ENCODE peak calls at places on chromosomes 4 and X, in five cellular contexts. Z is mesendoderm, N is IMR-90, I is H1, K is neuronal stem cell. Y is an unnamed sample.

GRCh38 chr4:30269850-30270249 is 450.3 kb upstream of the PCDH7 start:
- DNase-seq in N (no peak), K (no peak), I (no peak), Z (peak; percentile 31), Y (no peak)

GRCh38 chrX:15468036-15468435 is 25.1 kb downstream of the PIR start:
- DNase-seq in N (peak; percentile 67), Z (peak; percentile 20), I (no peak), K (no peak), Y (peak; percentile 46)

GRCh38 chr4:158172558-158173258 is at the start of gene GASK1B:
- DNase-seq in Z (peak; percentile 74), K (peak; percentile 21), I (no peak), N (peak; percentile 64), Y (peak; percentile 72)

GRCh38 chr4:27123050-27123768 is 262.6 kb downstream of the STIM2 start:
- DNase-seq in I (peak; percentile 69), Z (peak; percentile 94), N (no peak), K (peak; percentile 47), Y (no peak)

GRCh38 chr4:94961420-94961819 is 203.7 kb downstream of the BMPR1B start:
- DNase-seq in N (peak; percentile 36), Z (no peak), K (no peak), I (no peak), Y (no peak)

GRCh38 chr4:187826725-187827124 is 168.8 kb upstream of the ZFP42 start:
- DNase-seq in K (no peak), I (no peak), Z (peak; percentile 41), N (no peak), Y (no peak)

GRCh38 chrX:11151799-11152591 is 40.9 kb downstream of the HCCS start:
- DNase-seq in I (no peak), N (no peak), Z (no peak), K (no peak), Y (no peak)

GRCh38 chr4:37976991-37977470 is 16.8 kb downstream of the PTTG2 start:
- DNase-seq in I (peak; percentile 67), Z (peak; percentile 92), N (peak; percentile 51), K (peak; percentile 77), Y (peak; percentile 76)

GRCh38 chr4:186829740-186830449 is 106.2 kb upstream of the FAT1 start:
- DNase-seq in Z (no peak), K (no peak), I (no peak), N (peak; percentile 98), Y (peak; percentile 92)

GRCh38 chrX:76428243-76429130 is 977 bp downstream of the MAGEE1 start:
- DNase-seq in Z (peak; percentile 11), I (no peak), N (no peak), K (no peak), Y (no peak)

GRCh38 chrX:44785652-44786051 is 58.2 kb upstream of the DUSP21 start:
- DNase-seq in I (no peak), K (no peak), Z (no peak), N (peak; percentile 90), Y (no peak)

GRCh38 chrX:81201692-81202412 is at the start of the genes HMGN5 and SH3BGRL:
- DNase-seq in N (peak; percentile 88), I (peak; percentile 23), K (peak; percentile 58), Z (peak; percentile 89), Y (peak; percentile 92)

GRCh38 chr4:42555828-42556227 is 101.1 kb downstream of the ATP8A1 start:
- DNase-seq in N (no peak), I (no peak), Z (no peak), K (no peak), Y (no peak)

GRCh38 chr4:53490965-53491622 is 100.2 kb downstream of the LNX1 start:
- DNase-seq in I (no peak), Z (peak; percentile 61), K (no peak), N (peak; percentile 93), Y (peak; percentile 82)

GRCh38 chr4:77586953-77587383 is 18.7 kb upstream of the CXCL13 start:
- DNase-seq in Z (no peak), I (no peak), K (no peak), N (no peak), Y (no peak)

GRCh38 chr4:140061194-140061593 is 92.8 kb downstream of the MAML3 start:
- DNase-seq in I (no peak), K (no peak), N (peak; percentile 79), Z (no peak), Y (peak; percentile 56)

GRCh38 chrX:150899191-150899757 is 806 bp upstream of the CD99L2 start:
- DNase-seq in N (peak; percentile 6), I (no peak), Z (peak; percentile 59), K (no peak), Y (peak; percentile 29)

GRCh38 chr4:105473340-105474109 is at the start of gene PPA2:
- DNase-seq in N (peak; percentile 89), I (peak; percentile 63), K (peak; percentile 74), Z (peak; percentile 90), Y (peak; percentile 94)

GRCh38 chr4:105472871-105473339 is 957 bp downstream of the PPA2 start:
- DNase-seq in Z (no peak), N (no peak), K (no peak), I (no peak), Y (no peak)

GRCh38 chr4:105466580-105466979 is 7.3 kb downstream of the PPA2 start:
- DNase-seq in Z (no peak), N (no peak), I (no peak), K (no peak), Y (no peak)

GRCh38 chr4:105474110-105474518 is 252 bp upstream of the PPA2 start:
- DNase-seq in Z (no peak), I (no peak), K (no peak), N (peak; percentile 77), Y (no peak)

GRCh38 chr4:105471566-105472176 is 2.2 kb downstream of the PPA2 start:
- DNase-seq in K (peak; percentile 51), N (peak; percentile 79), I (peak; percentile 27), Z (peak; percentile 87), Y (peak; percentile 83)
- H3K23ac ChIP-seq in K (no peak overlapping the region), N (peak overlapping the region; percentile 5), I (no peak overlapping the region), Z (no peak overlapping the region), Y (no peak overlapping the region)

DNA sequence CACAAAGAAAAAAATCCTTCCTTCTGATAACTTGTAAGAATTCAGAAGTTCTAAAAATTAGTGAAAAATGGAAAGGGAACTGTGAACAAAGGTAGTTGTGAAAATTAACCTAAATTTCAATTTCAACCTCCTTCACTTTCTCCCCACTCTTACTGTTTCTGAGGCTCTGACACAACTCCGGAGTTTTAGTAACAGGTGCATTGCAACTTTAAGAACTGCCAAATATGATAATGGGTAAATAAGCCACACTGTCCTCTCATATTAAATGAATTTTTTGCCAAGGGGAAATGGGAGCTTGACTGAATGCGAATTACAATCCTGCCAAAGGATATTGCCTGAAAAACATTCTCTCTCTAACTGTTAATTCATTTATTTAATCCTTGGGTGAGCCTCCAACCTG is 1.2 kb downstream of the EGF start:
- DNase-seq in N (no peak), Z (no peak), I (no peak), K (no peak), Y (no peak)
- H3K4me3 ChIP-seq in N (no peak overlapping the region), Z (peak overlapping the region; percentile 14), I (no peak overlapping the region), K (no peak overlapping the region), Y (no peak overlapping the region)

GRCh38 chrX:111442791-111443190 is 30.8 kb upstream of the DCX start:
- DNase-seq in I (no peak), K (no peak), Z (no peak), N (no peak), Y (no peak)
- H3K18ac ChIP-seq in I (no peak overlapping the region), K (no peak overlapping the region), Z (no peak overlapping the region), N (no peak overlapping the region), Y (no peak overlapping the region)

DNA sequence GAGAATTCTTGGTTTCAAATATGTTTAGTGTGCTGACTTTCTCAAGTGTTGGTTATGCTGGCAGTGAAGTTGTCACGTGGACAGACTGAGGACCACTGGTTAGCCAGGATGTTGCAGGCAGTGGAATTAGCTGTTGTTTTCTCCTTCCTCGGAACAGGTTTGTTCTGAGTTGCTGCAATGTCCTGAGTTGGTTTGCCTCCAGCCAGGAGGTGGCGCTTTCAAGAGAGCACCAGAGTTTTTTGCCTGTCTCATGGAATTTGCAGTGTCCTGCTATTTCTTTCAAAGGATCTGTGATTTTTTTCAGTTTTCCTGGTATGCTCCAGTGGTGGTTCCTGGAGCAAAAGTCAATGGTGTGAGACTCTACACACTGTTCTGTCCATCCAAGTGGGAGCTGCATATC is 158.1 kb upstream of the CXorf66 start:
- DNase-seq in I (no peak), Z (peak; percentile 44), N (no peak), K (no peak), Y (no peak)
- H3K23ac ChIP-seq in I (no peak overlapping the region), Z (no peak overlapping the region), N (no peak overlapping the region), K (no peak overlapping the region), Y (no peak overlapping the region)